ENCODE peak calls at places on chromosomes 16 and 17, in four cellular contexts. T, L, H and E are unnamed samples.

GRCh38 chr16:12518238-12519004 is 285.3 kb downstream of the CPPED1 start:
- DNase-seq in T (no peak), L (no peak), H (no peak), E (no peak)

GRCh38 chr17:48439875-48440505 is 10.0 kb upstream of the SKAP1 start:
- DNase-seq in T (peak), L (no peak), H (no peak), E (no peak)

GRCh38 chr17:42071810-42072209 is 21.4 kb upstream of the C17orf113 start:
- DNase-seq in T (no peak), L (no peak), H (no peak), E (no peak)

GRCh38 chr16:61421111-61421510 is 615.1 kb downstream of the CDH8 start:
- DNase-seq in T (no peak), L (no peak), H (no peak), E (no peak)

GRCh38 chr17:69764137-69764536 is 310.9 kb upstream of the KCNJ16 start:
- DNase-seq in T (peak), L (no peak), H (no peak), E (no peak)

GRCh38 chr17:16255481-16255901 is 38.5 kb downstream of the PIGL start:
- DNase-seq in T (peak), L (peak), H (no peak), E (no peak)

GRCh38 chr17:8073627-8074485 is 13.7 kb downstream of the ALOX12B start:
- DNase-seq in T (peak), L (peak), H (peak), E (peak)

GRCh38 chr16:31508706-31509523 is 724 bp upstream of the RUSF1 start:
- DNase-seq in T (peak), L (no peak), H (no peak), E (no peak)

GRCh38 chr17:82408288-82408937 is 9.7 kb upstream of the HEXD start:
- DNase-seq in T (no peak), L (no peak), H (no peak), E (no peak)

GRCh38 chr16:3112058-3112880 is at the start of gene ZNF205:
- DNase-seq in T (peak), L (peak), H (peak), E (peak)

GRCh38 chr16:62715701-62716100 is 679.5 kb upstream of the CDH8 start:
- DNase-seq in T (no peak), L (no peak), H (no peak), E (no peak)

GRCh38 chr17:49845210-49845782 is 2.6 kb downstream of the TAC4 start:
- DNase-seq in T (peak), L (no peak), H (no peak), E (no peak)

GRCh38 chr16:59060212-59060611 is 326.1 kb upstream of the GOT2 start:
- DNase-seq in T (peak), L (no peak), H (peak), E (no peak)

GRCh38 chr16:89919535-89920406 is 1.1 kb downstream of the MC1R start:
- DNase-seq in T (no peak), L (no peak), H (no peak), E (no peak)

GRCh38 chr17:10556301-10557005 is 7.0 kb upstream of the MYH2 start:
- DNase-seq in T (peak), L (no peak), H (no peak), E (no peak)

GRCh38 chr16:12951392-12951791 is 50.0 kb downstream of the SHISA9 start:
- DNase-seq in T (no peak), L (no peak), H (no peak), E (no peak)

GRCh38 chr17:49646391-49647255 is 31.3 kb downstream of the SPOP start:
- DNase-seq in T (peak), L (no peak), H (peak), E (peak)

GRCh38 chr17:17907469-17907868 is 64.7 kb downstream of the TOM1L2 start:
- DNase-seq in T (no peak), L (no peak), H (no peak), E (no peak)

GRCh38 chr16:49491111-49491670 is 117.6 kb downstream of the C16orf78 start:
- DNase-seq in T (no peak), L (no peak), H (no peak), E (no peak)

GRCh38 chr17:27226611-27227234 is 67.2 kb upstream of the WSB1 start:
- DNase-seq in T (peak), L (no peak), H (peak), E (peak)

GRCh38 chr17:17702821-17703607 is 21.8 kb downstream of the RAI1 start:
- DNase-seq in T (no peak), L (no peak), H (no peak), E (no peak)

GRCh38 chr16:7171151-7171550 is 161.5 kb upstream of the RBFOX1 start:
- DNase-seq in T (no peak), L (no peak), H (no peak), E (no peak)

GRCh38 chr16:67843343-67843765 is 1.2 kb downstream of the THAP11 start:
- DNase-seq in T (no peak), L (no peak), H (no peak), E (no peak)

GRCh38 chr17:44767493-44767892 is 8.7 kb downstream of the ADAM11 start:
- DNase-seq in T (no peak), L (no peak), H (no peak), E (no peak)

GRCh38 chr17:40707720-40708119 is 4.2 kb upstream of the KRT24 start:
- DNase-seq in T (no peak), L (peak), H (no peak), E (peak)

GRCh38 chr17:15510361-15510760 is 42.9 kb upstream of the CDRT4 start:
- DNase-seq in T (peak), L (no peak), H (peak), E (no peak)

GRCh38 chr16:17529982-17530760 is 59.4 kb upstream of the XYLT1 start:
- DNase-seq in T (no peak), L (no peak), H (no peak), E (no peak)

GRCh38 chr16:12754824-12755543 is 48.7 kb downstream of the CPPED1 start:
- DNase-seq in T (no peak), L (no peak), H (peak), E (no peak)

GRCh38 chr17:60740584-60740983 is 62.9 kb downstream of the BCAS3 start:
- DNase-seq in T (no peak), L (no peak), H (no peak), E (no peak)

GRCh38 chr17:16872351-16872751 is 99.6 kb downstream of the TNFRSF13B start:
- DNase-seq in T (peak), L (no peak), H (no peak), E (no peak)

GRCh38 chr17:30377574-30377973 is 1.2 kb upstream of the CPD start:
- DNase-seq in T (peak), L (no peak), H (no peak), E (no peak)

GRCh38 chr17:30378191-30378796 is 433 bp upstream of the CPD start:
- DNase-seq in T (peak), L (no peak), H (no peak), E (peak)

GRCh38 chr17:30372755-30373154 is 6.0 kb upstream of the CPD start:
- DNase-seq in T (no peak), L (no peak), H (no peak), E (no peak)

GRCh38 chr17:30376621-30377452 is 1.9 kb upstream of the CPD start:
- DNase-seq in T (peak), L (no peak), H (peak), E (peak)

DNA sequence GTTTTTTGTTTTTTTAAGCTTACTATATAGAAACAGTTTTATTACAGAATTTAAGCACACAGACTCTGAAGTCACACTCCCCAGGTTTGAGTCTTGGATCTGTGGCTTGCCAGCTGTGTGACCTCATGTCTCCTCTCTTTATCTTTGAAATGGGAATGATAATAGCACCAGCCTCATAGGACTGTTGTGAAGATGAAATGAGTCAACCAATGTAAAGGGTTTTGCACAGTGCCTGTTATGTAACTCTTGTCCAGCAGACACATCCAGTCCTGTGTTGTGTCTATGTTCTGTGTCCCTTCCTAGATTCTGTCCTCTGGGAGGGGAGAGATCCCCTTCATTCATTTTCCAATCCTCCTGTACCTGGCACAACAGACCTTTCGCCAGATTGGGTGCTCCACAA is 3.1 kb upstream of the CPD start:
- DNase-seq in T (peak), L (no peak), H (no peak), E (no peak)
- TF ChIP-seq CTCF in T (no peak), L (no peak), H (no peak), E (no peak)

GRCh38 chr17:13598353-13599167 is 3.2 kb downstream of the HS3ST3A1 start:
- DNase-seq in T (no peak), L (no peak), H (no peak), E (no peak)

GRCh38 chr17:13599808-13600398 is 1.8 kb downstream of the HS3ST3A1 start:
- DNase-seq in T (no peak), L (no peak), H (no peak), E (no peak)

GRCh38 chr17:13599168-13599577 is 2.6 kb downstream of the HS3ST3A1 start:
- DNase-seq in T (no peak), L (no peak), H (no peak), E (no peak)

GRCh38 chr17:13596241-13596941 is 5.3 kb downstream of the HS3ST3A1 start:
- DNase-seq in T (no peak), L (no peak), H (no peak), E (no peak)

GRCh38 chr17:13597723-13598347 is 3.9 kb downstream of the HS3ST3A1 start:
- DNase-seq in T (peak), L (no peak), H (no peak), E (peak)
- TF ChIP-seq CTCF in T (peak), L (peak), H (peak), E (peak)

DNA sequence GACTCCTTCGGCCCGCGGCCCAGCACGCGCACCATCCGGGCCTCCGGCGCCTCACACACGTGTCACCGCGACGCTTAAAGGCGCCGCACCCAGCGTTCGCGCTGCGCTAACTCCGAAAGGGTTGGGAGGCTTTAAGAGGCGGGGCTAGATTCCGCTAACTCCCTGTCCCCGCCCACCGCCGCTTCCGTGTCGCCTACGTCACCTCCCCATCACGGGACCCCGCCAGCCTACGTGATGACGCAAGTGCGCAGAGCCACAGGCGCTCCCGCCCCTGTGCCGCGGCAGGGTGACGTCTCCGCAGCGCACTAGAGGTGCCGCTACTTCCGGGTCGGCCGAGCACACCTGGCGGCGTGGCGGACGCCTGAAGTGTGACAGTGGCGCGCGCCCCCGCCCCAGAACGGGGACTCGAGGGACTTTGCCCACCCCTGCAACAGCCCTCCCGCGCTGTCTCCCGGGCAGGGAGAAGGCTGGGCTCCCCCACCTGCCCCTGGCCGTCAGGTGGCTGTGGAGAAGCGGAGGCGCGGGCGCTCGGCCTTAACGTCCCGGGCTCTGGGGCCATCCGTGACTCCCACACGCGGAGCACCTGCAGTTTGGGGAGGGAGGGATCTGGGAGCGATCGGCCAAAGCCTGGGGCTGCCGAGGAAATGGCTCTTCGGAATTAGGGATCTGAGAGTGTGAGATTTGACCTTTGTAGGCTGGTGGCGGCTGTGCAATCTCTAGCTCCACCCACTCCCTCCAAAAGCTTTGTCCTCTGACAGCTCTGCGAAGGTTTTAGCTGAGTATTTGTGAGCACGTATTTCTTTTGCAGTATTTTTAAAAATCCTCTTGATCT is at the start of gene USP36:
- DNase-seq in T (peak), L (peak), H (peak), E (peak)
- TF ChIP-seq CTCF in T (no peak), L (peak), H (no peak), E (no peak)

DNA sequence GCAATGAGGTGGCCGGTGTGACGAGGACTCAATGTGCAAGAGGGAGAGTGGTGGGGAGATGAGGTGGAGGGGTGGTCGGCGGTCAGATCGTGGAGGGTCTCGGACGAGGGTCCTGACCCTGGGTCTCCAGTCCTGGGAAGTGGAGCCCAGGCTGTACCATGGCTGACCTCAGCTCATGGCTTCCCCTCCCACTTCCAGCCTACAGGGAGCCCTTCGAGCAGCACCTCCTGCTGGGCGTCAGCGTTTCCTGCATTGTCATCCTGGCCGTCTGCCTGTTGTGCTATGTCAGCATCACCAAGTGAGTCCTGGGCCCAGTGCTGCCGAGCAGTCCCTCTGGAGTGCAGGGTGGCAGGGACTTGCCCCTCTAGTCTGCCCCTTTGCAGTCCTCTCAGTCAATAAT is 41.8 kb downstream of the IL4R start:
- DNase-seq in T (peak), L (peak), H (peak), E (peak)
- TF ChIP-seq CTCF in T (peak), L (peak), H (peak), E (peak)

GRCh38 chr17:75703191-75703590 is 18.1 kb upstream of the ITGB4 start:
- DNase-seq in T (no peak), L (no peak), H (no peak), E (no peak)

GRCh38 chr17:75704963-75705875 is 16.0 kb upstream of the ITGB4 start:
- DNase-seq in T (no peak), L (no peak), H (no peak), E (no peak)

GRCh38 chr17:75707096-75707720 is 14.1 kb upstream of the ITGB4 start:
- DNase-seq in T (peak), L (peak), H (peak), E (peak)

GRCh38 chr17:75703591-75703990 is 17.7 kb upstream of the ITGB4 start:
- DNase-seq in T (no peak), L (no peak), H (no peak), E (no peak)

DNA sequence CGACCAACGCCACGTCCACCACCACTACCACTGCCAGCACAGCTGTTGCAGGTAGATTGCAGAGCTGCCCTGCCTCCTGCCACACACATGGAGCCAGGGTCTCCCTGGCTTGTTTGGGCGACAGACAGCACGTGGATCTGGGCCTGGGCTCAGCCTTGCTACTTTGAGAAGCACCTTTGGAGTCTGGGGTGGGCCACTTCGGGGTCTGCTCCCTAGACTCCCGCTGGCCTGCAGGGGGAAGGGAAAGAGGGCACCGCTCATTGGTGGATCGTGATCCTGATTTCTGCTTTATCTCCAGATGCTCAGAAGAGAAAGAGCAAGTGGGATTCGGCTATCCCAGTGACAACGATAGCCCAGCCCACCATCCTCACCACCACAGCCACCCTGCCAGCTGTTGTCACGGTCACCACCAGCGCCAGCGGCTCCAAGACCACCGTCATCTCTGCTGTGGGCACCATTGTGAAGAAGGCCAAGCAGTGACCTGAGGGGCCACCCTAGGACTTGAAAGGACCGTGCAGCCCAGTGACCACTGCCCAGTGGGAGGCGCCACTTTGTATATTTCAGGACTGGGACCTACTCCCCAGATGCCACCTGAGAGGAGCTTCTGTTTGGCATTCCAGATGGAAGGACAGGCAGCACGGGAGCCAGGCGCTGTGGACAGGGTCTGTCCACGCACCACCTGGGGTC is 15.1 kb upstream of the ITGB4 start:
- DNase-seq in T (no peak), L (no peak), H (no peak), E (no peak)
- TF ChIP-seq CTCF in T (no peak), L (no peak), H (no peak), E (no peak)

GRCh38 chr16:74650966-74651567 is 15.6 kb downstream of the RFWD3 start:
- DNase-seq in T (peak), L (no peak), H (no peak), E (no peak)
- TF ChIP-seq CTCF in T (peak), L (peak), H (peak), E (no peak)